ENCODE peak calls at places on chromosomes 12 and 14, in nine cellular contexts. S, K, I, W, Z, G, Q, B and A are unnamed samples.

GRCh38 chr12:107845980-107846659 is 71.6 kb downstream of the ASCL4 start:
- DNase-seq in G (no peak), W (no peak), B (no peak), K (no peak), S (no peak), I (no peak), Z (no peak), Q (no peak), A (no peak)

GRCh38 chr12:52351196-52352059 is 15.9 kb downstream of the KRT85 start:
- DNase-seq in W (no peak), B (peak; percentile 78), K (peak; percentile 75), Q (no peak), G (peak; percentile 52), Z (no peak), S (no peak), I (no peak), A (no peak)

GRCh38 chr14:93396456-93396855 is 34.3 kb upstream of the UNC79 start:
- DNase-seq in W (no peak), K (no peak), I (no peak), S (no peak), G (no peak), Q (no peak), B (no peak), Z (no peak), A (no peak)

GRCh38 chr12:104758771-104759170 is 199.3 kb downstream of the SLC41A2 start:
- DNase-seq in S (no peak), W (peak; percentile 39), I (no peak), B (no peak), Q (no peak), G (no peak), Z (no peak), K (no peak), A (no peak)

GRCh38 chr14:61355892-61356325 is 34.5 kb downstream of the PRKCH start:
- DNase-seq in K (no peak), S (peak; percentile 34), B (no peak), W (no peak), Z (peak; percentile 53), I (peak; percentile 100), Q (no peak), G (no peak), A (peak; percentile 43)

GRCh38 chr14:103628221-103628683 is 759 bp upstream of the KLC1 start:
- DNase-seq in K (no peak), B (peak; percentile 67), Q (peak; percentile 46), W (peak; percentile 93), S (no peak), G (peak; percentile 19), Z (peak; percentile 78), I (no peak), A (peak; percentile 91)

GRCh38 chr12:124904306-124905098 is 9.9 kb downstream of the UBC start:
- DNase-seq in I (no peak), K (no peak), G (peak; percentile 77), B (peak; percentile 73), W (peak; percentile 96), Z (peak; percentile 82), S (no peak), Q (no peak), A (peak; percentile 88)

GRCh38 chr12:96501139-96501741 is 11.9 kb downstream of the CFAP54 start:
- DNase-seq in G (no peak), W (no peak), S (peak; percentile 4), Z (peak; percentile 90), I (peak; percentile 85), B (peak; percentile 85), K (peak; percentile 52), Q (no peak), A (no peak)

GRCh38 chr12:42481368-42481767 is 108.2 kb downstream of the PRICKLE1 start:
- DNase-seq in I (no peak), G (no peak), S (no peak), Z (no peak), K (no peak), Q (no peak), W (no peak), B (no peak), A (no peak)

GRCh38 chr14:95818581-95818980 is 58.1 kb upstream of the TUNAR start:
- DNase-seq in K (no peak), Q (no peak), W (peak; percentile 64), Z (no peak), G (no peak), B (no peak), I (no peak), S (no peak), A (no peak)

GRCh38 chr12:106760184-106760531 is 14.3 kb upstream of the RIC8B start:
- DNase-seq in G (no peak), Z (no peak), W (no peak), I (no peak), S (no peak), B (peak; percentile 94), K (no peak), Q (no peak), A (no peak)

GRCh38 chr12:47079365-47079893 is at the start of gene PCED1B:
- DNase-seq in Q (peak; percentile 49), S (peak; percentile 50), G (peak; percentile 32), I (no peak), K (peak; percentile 52), B (peak; percentile 56), Z (peak; percentile 71), W (no peak), A (peak; percentile 86)

GRCh38 chr12:105231396-105231795 is 4.6 kb downstream of the APPL2 start:
- DNase-seq in S (no peak), Z (no peak), G (no peak), K (no peak), B (no peak), W (no peak), I (no peak), Q (no peak), A (no peak)